ENCODE peak calls at places on chromosomes 1 and 21, in four cellular contexts. D is neural crest cell, V is MCF 10A, F is lung. N is an unnamed sample.

GRCh38 chr1:84504580-84505021 is 1.6 kb upstream of the SPATA1 start:
- DNase-seq in V (peak), F (no peak), D (no peak), N (peak)

GRCh38 chr1:78687914-78688313 is 38.3 kb downstream of the IFI44 start:
- DNase-seq in V (no peak), D (no peak), F (no peak), N (no peak)

GRCh38 chr1:211606914-211607751 is 28.2 kb upstream of the SLC30A1 start:
- DNase-seq in V (peak), F (peak), D (no peak), N (no peak)

GRCh38 chr1:177858222-177858894 is 111.5 kb downstream of the SEC16B start:
- DNase-seq in D (no peak), F (no peak), V (no peak), N (no peak)

GRCh38 chr1:196387766-196388165 is 220.5 kb downstream of the KCNT2 start:
- DNase-seq in D (no peak), F (no peak), V (no peak), N (no peak)

GRCh38 chr1:151477066-151477465 is 17.8 kb upstream of the POGZ start:
- DNase-seq in D (no peak), V (no peak), F (no peak), N (no peak)

GRCh38 chr1:78331799-78332198 is 159.0 kb upstream of the PTGFR start:
- DNase-seq in D (no peak), F (no peak), V (no peak), N (no peak)

GRCh38 chr1:204408074-204408507 is 3.5 kb downstream of the PPP1R15B start:
- DNase-seq in F (peak), V (peak), D (no peak), N (no peak)

GRCh38 chr1:153288634-153289275 is 24.0 kb downstream of the PGLYRP3 start:
- DNase-seq in V (peak), D (peak), F (no peak), N (peak)

GRCh38 chr1:32398401-32398800 is 4.2 kb upstream of the BSDC1 start:
- DNase-seq in F (no peak), V (no peak), D (no peak), N (no peak)

GRCh38 chr1:5505944-5506343 is 486.3 kb downstream of the NPHP4 start:
- DNase-seq in V (no peak), F (no peak), D (no peak), N (no peak)

GRCh38 chr1:163047951-163048659 is 21.1 kb upstream of the RGS4 start:
- DNase-seq in D (no peak), F (no peak), V (no peak), N (no peak)

GRCh38 chr21:17461582-17461981 is 51.3 kb upstream of the CXADR start:
- DNase-seq in F (no peak), V (peak), D (no peak), N (no peak)

GRCh38 chr1:226600254-226600653 is 51.7 kb downstream of the STUM start:
- DNase-seq in V (no peak), F (no peak), D (no peak), N (no peak)

GRCh38 chr1:3068400-3069361 is at the start of gene PRDM16:
- DNase-seq in D (no peak), V (no peak), F (no peak), N (peak)

GRCh38 chr1:162632743-162633326 is 571 bp downstream of the DDR2 start:
- DNase-seq in D (no peak), F (no peak), V (no peak), N (no peak)

GRCh38 chr21:17371470-17371869 is 141.4 kb upstream of the CXADR start:
- DNase-seq in D (no peak), F (no peak), V (peak), N (no peak)

GRCh38 chr1:227356582-227357228 is 38.4 kb upstream of the CDC42BPA start:
- DNase-seq in F (no peak), D (no peak), V (peak), N (no peak)

GRCh38 chr1:221683681-221684080 is 58.2 kb downstream of the DUSP10 start:
- DNase-seq in V (peak), D (no peak), F (no peak), N (no peak)

GRCh38 chr1:58572691-58573090 is 4.4 kb downstream of the TACSTD2 start:
- DNase-seq in D (no peak), V (peak), F (peak), N (no peak)

GRCh38 chr1:41739061-41739955 is 179.4 kb downstream of the HIVEP3 start:
- DNase-seq in D (no peak), F (peak), V (peak), N (no peak)

GRCh38 chr1:29469457-29469856 is 233.1 kb downstream of the PTPRU start:
- DNase-seq in F (no peak), V (peak), D (no peak), N (no peak)

GRCh38 chr1:116494745-116495144 is 76.1 kb downstream of the CD58 start:
- DNase-seq in F (no peak), D (no peak), V (no peak), N (no peak)

GRCh38 chr1:226605573-226605950 is 57.0 kb downstream of the STUM start:
- DNase-seq in F (no peak), D (no peak), V (no peak), N (no peak)

GRCh38 chr21:36507397-36508018 is 27.6 kb upstream of the CLDN14 start:
- DNase-seq in V (no peak), D (no peak), F (no peak), N (no peak)

GRCh38 chr1:178653091-178653490 is 72.0 kb upstream of the RALGPS2 start:
- DNase-seq in V (peak), D (no peak), F (no peak), N (no peak)

N was measured in HEK293T.